ENCODE peak calls at places on chromosomes 12 and 14, in seven cellular contexts. H, J, A, I, T, Z and U are unnamed samples.

GRCh38 chr12:48750215-48750614 is 33.7 kb upstream of the CCNT1 start:
- DNase-seq in Z (no peak), A (no peak), T (no peak), H (no peak), J (no peak), I (no peak), U (no peak)

GRCh38 chr12:55908726-55909512 is 18.8 kb downstream of the PYM1 start:
- DNase-seq in H (no peak), J (peak), T (no peak), I (no peak), A (no peak), Z (no peak), U (no peak)

GRCh38 chr12:91222746-91223145 is 40.1 kb upstream of the DCN start:
- DNase-seq in I (no peak), H (no peak), A (no peak), J (no peak), Z (no peak), T (peak), U (no peak)

GRCh38 chr12:67415473-67415872 is 146.3 kb downstream of the CAND1 start:
- DNase-seq in Z (no peak), A (no peak), J (peak), T (no peak), I (no peak), H (peak), U (no peak)

GRCh38 chr12:132549059-132549458 is 59.1 kb downstream of the FBRSL1 start:
- DNase-seq in H (no peak), J (no peak), I (no peak), T (no peak), Z (no peak), A (no peak), U (no peak)

GRCh38 chr12:118981285-118982201 is at the start of gene SRRM4:
- DNase-seq in H (peak), J (no peak), T (no peak), A (no peak), Z (no peak), I (no peak), U (no peak)

GRCh38 chr12:45379261-45379660 is 163.4 kb downstream of the ANO6 start:
- DNase-seq in T (peak), J (no peak), H (no peak), Z (no peak), A (no peak), I (no peak), U (peak)

GRCh38 chr12:50951112-50951511 is 1.2 kb upstream of the HIGD1C start:
- DNase-seq in H (no peak), Z (no peak), I (no peak), J (no peak), A (no peak), T (no peak), U (no peak)

GRCh38 chr14:50821471-50822464 is 9.2 kb downstream of the NIN start:
- DNase-seq in A (no peak), T (no peak), I (peak), Z (no peak), H (no peak), J (no peak), U (no peak)

GRCh38 chr14:76752744-76753143 is 8.5 kb upstream of the VASH1 start:
- DNase-seq in J (no peak), T (no peak), A (no peak), I (no peak), Z (no peak), H (peak), U (no peak)

GRCh38 chr14:85093631-85094330 is 436.2 kb upstream of the FLRT2 start:
- DNase-seq in I (no peak), J (no peak), T (no peak), A (no peak), H (no peak), Z (no peak), U (no peak)

GRCh38 chr12:57525615-57526383 is 3.2 kb downstream of the MBD6 start:
- DNase-seq in I (no peak), A (no peak), H (no peak), T (no peak), J (no peak), Z (no peak), U (no peak)

GRCh38 chr12:94753071-94753779 is 102.9 kb upstream of the TMCC3 start:
- DNase-seq in T (no peak), Z (no peak), A (no peak), H (no peak), I (no peak), J (no peak), U (no peak)

GRCh38 chr14:75711134-75711795 is 50.2 kb downstream of the TTLL5 start:
- DNase-seq in A (no peak), J (peak), I (no peak), Z (no peak), T (peak), H (peak), U (peak)

GRCh38 chr12:49916129-49916919 is 12.6 kb upstream of the FAIM2 start:
- DNase-seq in I (no peak), A (peak), Z (peak), T (no peak), J (no peak), H (no peak), U (no peak)

GRCh38 chr14:89283327-89284060 is 133.5 kb downstream of the FOXN3 start:
- DNase-seq in A (no peak), I (no peak), Z (peak), J (no peak), T (no peak), H (no peak), U (no peak)

GRCh38 chr14:86203843-86204242 is 673.9 kb downstream of the FLRT2 start:
- DNase-seq in T (no peak), H (no peak), Z (no peak), J (no peak), A (no peak), I (no peak), U (no peak)

GRCh38 chr12:45547822-45548221 is 181.7 kb upstream of the ARID2 start:
- DNase-seq in T (no peak), H (no peak), A (no peak), Z (no peak), J (no peak), I (no peak), U (no peak)

GRCh38 chr12:132907216-132907615 is 19.8 kb upstream of the CHFR start:
- DNase-seq in J (no peak), T (no peak), A (no peak), Z (no peak), I (no peak), H (no peak), U (no peak)

GRCh38 chr12:51744235-51744634 is 104.3 kb downstream of the FIGNL2 start:
- DNase-seq in I (no peak), H (no peak), T (peak), A (no peak), J (peak), Z (no peak), U (no peak)

GRCh38 chr14:80992580-80992979 is 37.2 kb downstream of the TSHR start:
- DNase-seq in T (no peak), H (no peak), A (no peak), J (no peak), Z (no peak), I (no peak), U (no peak)

DNA sequence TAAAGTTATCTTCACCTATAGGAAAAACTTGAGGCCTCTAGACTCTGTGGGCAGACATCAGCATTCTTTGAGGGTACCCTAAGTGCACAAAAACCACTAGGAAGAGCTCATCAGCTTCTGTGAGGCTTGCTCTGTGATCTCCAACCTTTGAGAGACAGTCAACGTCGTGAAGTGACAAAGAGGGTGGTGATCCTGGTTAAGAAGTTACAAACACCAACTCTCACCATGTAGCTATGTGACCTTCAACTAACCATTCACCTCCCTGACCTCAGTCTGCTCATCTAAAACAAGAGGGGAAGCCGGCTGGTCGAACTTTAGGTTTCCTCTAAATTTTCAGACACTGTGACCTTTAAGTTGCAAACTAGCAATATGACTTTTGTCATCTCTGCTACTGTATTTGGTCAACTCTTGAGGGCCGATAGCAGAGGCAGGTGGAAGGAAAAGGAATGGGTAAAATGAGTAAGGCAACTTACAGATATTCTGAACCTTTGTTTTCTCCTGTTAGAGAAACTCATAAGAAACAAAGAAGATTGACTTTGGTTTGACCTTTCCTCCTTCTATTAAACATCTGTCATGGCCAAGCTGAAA is 103.2 kb upstream of the PARP11 start:
- DNase-seq in I (no peak), T (no peak), Z (no peak), A (no peak), H (no peak), J (no peak), U (no peak)
- TF ChIP-seq POLR2AphosphoS5 in I (no peak), T (no peak), Z (no peak), A (no peak), H (no peak), J (no peak), U (no peak)

DNA sequence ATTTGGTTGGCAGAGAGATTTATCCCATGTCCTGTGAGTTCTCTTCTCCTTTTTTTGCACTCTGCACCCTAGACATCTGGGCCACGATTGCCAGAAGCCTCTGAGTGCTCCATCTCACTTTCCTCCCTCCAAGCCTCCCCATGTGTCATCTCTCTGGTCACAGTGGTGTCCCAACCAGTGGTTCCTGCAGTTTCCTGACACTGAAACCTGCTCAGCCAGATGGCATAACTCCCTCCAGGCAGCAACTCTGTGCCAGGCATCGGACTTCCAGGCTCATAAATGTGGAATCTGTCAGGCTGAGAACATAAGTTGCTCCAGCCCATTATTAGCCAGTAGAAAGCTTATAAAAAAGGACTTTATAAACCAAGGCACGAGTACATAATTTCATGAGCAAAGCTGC is 194.2 kb downstream of the DACT1 start:
- DNase-seq in H (peak), T (no peak), J (no peak), I (peak), Z (no peak), A (no peak), U (no peak)
- TF ChIP-seq POLR2AphosphoS5 in H (no peak), T (no peak), J (no peak), I (no peak), Z (no peak), A (no peak), U (no peak)

GRCh38 chr12:70577283-70577634 is 60.0 kb downstream of the PTPRB start:
- DNase-seq in A (no peak), I (no peak), T (no peak), H (no peak), J (no peak), Z (no peak), U (no peak)

GRCh38 chr12:70571029-70571428 is 66.2 kb downstream of the PTPRB start:
- DNase-seq in A (no peak), I (no peak), J (no peak), T (no peak), H (no peak), Z (no peak), U (no peak)

GRCh38 chr12:70576341-70577282 is 60.6 kb downstream of the PTPRB start:
- DNase-seq in T (peak), A (no peak), I (no peak), J (peak), H (peak), Z (no peak), U (peak)

GRCh38 chr12:70571705-70572269 is 65.4 kb downstream of the PTPRB start:
- DNase-seq in T (no peak), J (peak), H (no peak), I (no peak), A (no peak), Z (no peak), U (no peak)
- TF ChIP-seq POLR2AphosphoS5 in T (no peak), J (no peak), H (no peak), I (no peak), A (no peak), Z (no peak), U (no peak)

DNA sequence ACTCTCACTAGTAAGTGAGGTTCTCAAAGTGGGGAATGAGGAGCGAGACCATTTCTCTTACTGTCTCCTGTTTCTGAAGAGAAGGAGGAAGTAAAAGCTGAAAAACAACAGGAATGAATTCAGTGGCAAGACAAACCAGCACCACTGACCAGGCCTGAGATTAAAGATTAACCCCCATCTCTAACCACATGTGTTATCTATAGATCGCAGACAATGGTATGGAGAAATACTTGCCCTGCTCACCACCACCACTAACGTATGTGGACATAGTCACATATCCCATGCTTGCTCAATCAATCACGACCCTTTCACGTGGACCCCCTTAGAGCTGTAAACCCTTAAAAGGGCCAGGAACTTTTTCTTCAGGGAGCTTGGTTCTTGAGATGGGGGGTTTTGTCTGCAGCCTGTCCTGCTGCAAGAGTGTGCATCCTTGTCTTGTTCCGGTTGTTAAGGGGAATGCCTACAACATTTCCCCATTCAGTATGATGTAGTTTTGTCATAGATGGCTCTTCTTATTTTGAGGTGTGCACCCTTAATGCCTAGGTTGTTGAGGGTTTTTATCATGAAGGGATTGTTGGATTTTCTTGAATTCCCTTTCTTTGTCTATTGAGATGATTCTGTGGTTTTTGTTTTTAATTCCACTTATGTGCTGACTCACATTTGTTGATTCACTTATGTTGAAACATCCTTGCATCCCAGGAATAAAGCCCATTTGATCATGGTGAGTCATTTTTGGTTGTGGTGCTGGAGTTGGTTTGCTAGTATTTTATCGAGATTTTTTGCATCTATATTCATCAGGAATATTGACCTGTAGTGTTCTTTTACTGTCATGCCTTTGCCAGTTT is 698.8 kb upstream of the LMO3 start:
- DNase-seq in H (no peak), Z (no peak), I (no peak), T (no peak), J (no peak), A (no peak), U (no peak)
- TF ChIP-seq POLR2AphosphoS5 in H (no peak), Z (no peak), I (no peak), T (no peak), J (no peak), A (no peak), U (no peak)

DNA sequence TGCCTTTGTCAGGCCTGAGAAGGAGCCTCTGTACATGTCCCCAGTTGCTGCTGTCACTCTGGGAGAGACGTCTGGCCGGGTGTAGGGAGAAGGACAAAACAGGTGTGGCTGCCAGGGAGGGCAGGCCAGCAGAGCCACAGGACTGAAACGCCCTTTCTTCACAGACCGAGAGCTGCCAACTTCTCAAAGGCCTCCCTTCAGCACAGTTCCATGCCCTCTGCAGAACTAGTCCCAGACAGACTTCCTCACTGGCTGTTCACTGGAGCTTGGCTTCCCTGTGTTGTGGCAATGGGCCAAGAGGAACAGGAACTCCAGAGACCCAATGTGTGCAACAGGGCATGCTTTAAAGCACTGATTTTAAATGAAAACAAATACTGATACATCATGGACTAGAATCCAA is 50.7 kb upstream of the PNMA1 start:
- DNase-seq in A (no peak), Z (no peak), J (no peak), T (peak), H (no peak), I (peak), U (no peak)
- TF ChIP-seq POLR2AphosphoS5 in A (peak), Z (no peak), J (no peak), T (no peak), H (no peak), I (peak), U (no peak)

DNA sequence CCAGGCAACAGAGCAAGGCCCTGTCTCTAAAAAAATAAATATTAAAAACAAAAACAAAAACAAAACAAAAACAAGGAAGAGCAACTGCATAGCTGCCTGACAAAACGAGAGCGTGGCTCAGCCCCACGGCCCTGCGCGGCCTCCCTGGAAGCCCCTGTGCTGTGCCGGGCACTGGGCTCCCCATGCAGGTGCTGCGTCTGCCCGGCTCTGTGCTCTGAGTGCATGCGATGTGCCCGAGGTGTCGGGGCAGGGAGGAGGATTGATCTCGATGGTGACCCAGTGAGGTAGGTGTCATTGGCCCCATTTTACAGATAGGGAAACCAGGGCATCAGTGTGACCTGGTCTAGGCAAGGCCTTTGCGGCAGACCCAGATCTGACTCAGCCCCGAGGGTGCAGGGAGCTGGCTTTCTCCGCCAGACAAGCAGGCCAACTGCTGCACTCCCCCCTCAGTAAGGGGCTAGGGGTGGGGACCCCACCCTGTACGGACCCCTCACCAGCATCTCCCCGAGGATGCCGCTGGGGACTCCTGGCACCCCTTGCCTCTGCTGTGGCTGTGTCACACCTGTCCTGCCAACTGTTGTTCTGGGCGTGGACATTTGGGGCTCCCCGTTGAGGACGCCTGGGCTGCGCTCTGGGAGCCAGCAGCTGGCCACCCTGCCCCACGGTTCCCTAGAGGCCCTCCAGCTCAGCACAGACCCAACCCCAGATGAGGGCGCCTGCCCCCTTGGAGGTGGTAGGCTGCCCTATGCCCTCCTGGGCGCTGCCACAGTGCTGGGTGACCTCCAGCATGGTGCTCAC is 15.3 kb downstream of the GPR132 start:
- DNase-seq in Z (no peak), H (peak), J (no peak), A (no peak), I (no peak), T (no peak), U (no peak)
- TF ChIP-seq POLR2AphosphoS5 in Z (no peak), H (no peak), J (no peak), A (no peak), I (no peak), T (no peak), U (no peak)

GRCh38 chr12:120500577-120500976 is 4.7 kb downstream of the DYNLL1 start:
- DNase-seq in Z (no peak), H (no peak), A (no peak), T (peak), I (no peak), J (no peak), U (no peak)

GRCh38 chr12:120496353-120497340 is 734 bp downstream of the DYNLL1 start:
- DNase-seq in J (no peak), T (peak), A (peak), I (peak), H (peak), Z (peak), U (no peak)

GRCh38 chr12:120497524-120498150 is 1.7 kb downstream of the DYNLL1 start:
- DNase-seq in J (no peak), Z (no peak), A (no peak), H (no peak), I (no peak), T (no peak), U (no peak)

GRCh38 chr12:120495723-120496352 is at the start of gene DYNLL1:
- DNase-seq in A (peak), H (peak), Z (peak), T (peak), I (peak), J (peak), U (peak)

GRCh38 chr12:120498870-120499515 is 3.1 kb downstream of the DYNLL1 start:
- DNase-seq in A (no peak), I (no peak), T (no peak), J (no peak), Z (no peak), H (no peak), U (no peak)
- TF ChIP-seq POLR2AphosphoS5 in A (no peak), I (no peak), T (no peak), J (peak), Z (no peak), H (no peak), U (peak)